ENCODE peak calls at places on chromosomes 13 and 19, in seven cellular contexts. A, S, K, H, O, L and P are unnamed samples.

GRCh38 chr19:57241181-57241580 is 749 bp downstream of the ZNF805 start:
- DNase-seq in A (peak), S (no peak), K (peak), H (peak), O (no peak), L (no peak), P (peak)

GRCh38 chr19:49408816-49409440 is 14.3 kb downstream of the PTH2 start:
- DNase-seq in A (no peak), S (no peak), K (no peak), H (peak), O (no peak), L (no peak), P (no peak)

GRCh38 chr13:48125794-48126228 is 30.9 kb upstream of the MED4 start:
- DNase-seq in A (peak), S (no peak), K (no peak), H (no peak), O (no peak), L (no peak), P (peak)

GRCh38 chr13:38372818-38373217 is 23.2 kb downstream of the UFM1 start:
- DNase-seq in A (no peak), S (no peak), K (no peak), H (no peak), O (no peak), L (no peak), P (no peak)

GRCh38 chr13:52995946-52996345 is 32.7 kb upstream of the OLFM4 start:
- DNase-seq in A (no peak), S (no peak), K (no peak), H (no peak), O (no peak), L (no peak), P (no peak)

GRCh38 chr13:75870397-75870801 is 234.3 kb downstream of the LMO7 start:
- DNase-seq in A (peak), S (peak), K (peak), H (peak), O (peak), L (no peak), P (peak)

GRCh38 chr13:36904219-36904618 is 15.8 kb downstream of the SMAD9 start:
- DNase-seq in A (no peak), S (no peak), K (no peak), H (no peak), O (no peak), L (no peak), P (no peak)

GRCh38 chr13:45048890-45049407 is 59.6 kb downstream of the GPALPP1 start:
- DNase-seq in A (no peak), S (peak), K (no peak), H (peak), O (peak), L (no peak), P (no peak)

GRCh38 chr13:59276436-59276835 is 887.3 kb downstream of the DIAPH3 start:
- DNase-seq in A (no peak), S (no peak), K (no peak), H (no peak), O (no peak), L (no peak), P (no peak)

GRCh38 chr19:30693179-30693578 is 321.0 kb downstream of the ZNF536 start:
- DNase-seq in A (no peak), S (no peak), K (no peak), H (no peak), O (no peak), L (no peak), P (no peak)

GRCh38 chr13:49643003-49643651 is 14.8 kb downstream of the ARL11 start:
- DNase-seq in A (no peak), S (no peak), K (no peak), H (peak), O (no peak), L (no peak), P (no peak)

GRCh38 chr13:59166174-59166573 is 997.6 kb downstream of the DIAPH3 start:
- DNase-seq in A (no peak), S (no peak), K (no peak), H (no peak), O (no peak), L (no peak), P (no peak)

GRCh38 chr19:8334458-8335342 is 8.4 kb downstream of the KANK3 start:
- DNase-seq in A (peak), S (peak), K (peak), H (no peak), O (peak), L (peak), P (peak)

GRCh38 chr19:41995959-41996797 is 2.1 kb upstream of the ATP1A3 start:
- DNase-seq in A (peak), S (no peak), K (peak), H (peak), O (peak), L (no peak), P (no peak)

GRCh38 chr19:55486043-55486970 is 1.3 kb downstream of the NAT14 start:
- DNase-seq in A (peak), S (no peak), K (no peak), H (no peak), O (no peak), L (no peak), P (no peak)

GRCh38 chr19:15072930-15073647 is 8.9 kb upstream of the OR1I1 start:
- DNase-seq in A (no peak), S (peak), K (peak), H (no peak), O (peak), L (no peak), P (peak)

GRCh38 chr19:2255982-2256685 is at the start of gene JSRP1:
- DNase-seq in A (no peak), S (no peak), K (peak), H (peak), O (no peak), L (no peak), P (no peak)

GRCh38 chr13:42047561-42048322 is 706 bp upstream of the DGKH start:
- DNase-seq in A (peak), S (peak), K (peak), H (peak), O (peak), L (peak), P (peak)

GRCh38 chr13:30364133-30364532 is 56.8 kb upstream of the KATNAL1 start:
- DNase-seq in A (peak), S (no peak), K (no peak), H (no peak), O (no peak), L (no peak), P (peak)

GRCh38 chr13:60326273-60326672 is 70.7 kb upstream of the TDRD3 start:
- DNase-seq in A (no peak), S (no peak), K (peak), H (no peak), O (no peak), L (no peak), P (no peak)

GRCh38 chr19:36837902-36838783 is at the start of gene ZNF790:
- DNase-seq in A (peak), S (peak), K (peak), H (no peak), O (peak), L (no peak), P (peak)

GRCh38 chr19:14554382-14554812 is 17.5 kb downstream of the NDUFB7 start:
- DNase-seq in A (no peak), S (peak), K (peak), H (no peak), O (no peak), L (no peak), P (peak)

GRCh38 chr13:40495620-40496001 is 170.8 kb downstream of the FOXO1 start:
- DNase-seq in A (no peak), S (peak), K (no peak), H (no peak), O (no peak), L (no peak), P (no peak)

GRCh38 chr13:51360489-51360888 is 21.0 kb downstream of the SERPINE3 start:
- DNase-seq in A (no peak), S (no peak), K (no peak), H (no peak), O (no peak), L (no peak), P (no peak)

GRCh38 chr13:19927117-19927734 is 31.3 kb upstream of the ZMYM2 start:
- DNase-seq in A (peak), S (peak), K (peak), H (peak), O (peak), L (peak), P (peak)

GRCh38 chr19:8489591-8490394 is 12.6 kb downstream of the PRAM1 start:
- DNase-seq in A (no peak), S (no peak), K (peak), H (no peak), O (no peak), L (no peak), P (no peak)

GRCh38 chr19:33660426-33661160 is 38.8 kb downstream of the CHST8 start:
- DNase-seq in A (no peak), S (no peak), K (peak), H (no peak), O (no peak), L (no peak), P (no peak)

GRCh38 chr19:51784109-51784785 is 10.7 kb upstream of the FPR3 start:
- DNase-seq in A (peak), S (no peak), K (no peak), H (no peak), O (no peak), L (no peak), P (no peak)

GRCh38 chr19:34220472-34221063 is 33.8 kb upstream of the GARRE1 start:
- DNase-seq in A (peak), S (peak), K (peak), H (peak), O (peak), L (peak), P (peak)

GRCh38 chr13:33490461-33491327 is 205.1 kb upstream of the STARD13 start:
- DNase-seq in A (peak), S (no peak), K (peak), H (no peak), O (peak), L (no peak), P (no peak)

GRCh38 chr13:44759222-44759721 is 183.1 kb upstream of the TSC22D1 start:
- DNase-seq in A (peak), S (no peak), K (no peak), H (no peak), O (peak), L (no peak), P (peak)

GRCh38 chr19:50046649-50047503 is 21.1 kb downstream of the ZNF473 start:
- DNase-seq in A (peak), S (peak), K (peak), H (peak), O (no peak), L (peak), P (no peak)

GRCh38 chr13:98905199-98905598 is 72.7 kb downstream of the DOCK9 start:
- DNase-seq in A (no peak), S (no peak), K (no peak), H (no peak), O (no peak), L (no peak), P (no peak)

GRCh38 chr19:41263042-41263849 is 926 bp upstream of the HNRNPUL1 start:
- DNase-seq in A (peak), S (peak), K (peak), H (peak), O (peak), L (no peak), P (peak)

GRCh38 chr13:95023405-95023804 is 277.8 kb downstream of the ABCC4 start:
- DNase-seq in A (no peak), S (peak), K (no peak), H (no peak), O (no peak), L (no peak), P (no peak)
- TF ChIP-seq EZH2phosphoT487 in A (no peak), S (no peak), K (no peak), H (no peak), O (no peak), L (no peak), P (no peak)

DNA sequence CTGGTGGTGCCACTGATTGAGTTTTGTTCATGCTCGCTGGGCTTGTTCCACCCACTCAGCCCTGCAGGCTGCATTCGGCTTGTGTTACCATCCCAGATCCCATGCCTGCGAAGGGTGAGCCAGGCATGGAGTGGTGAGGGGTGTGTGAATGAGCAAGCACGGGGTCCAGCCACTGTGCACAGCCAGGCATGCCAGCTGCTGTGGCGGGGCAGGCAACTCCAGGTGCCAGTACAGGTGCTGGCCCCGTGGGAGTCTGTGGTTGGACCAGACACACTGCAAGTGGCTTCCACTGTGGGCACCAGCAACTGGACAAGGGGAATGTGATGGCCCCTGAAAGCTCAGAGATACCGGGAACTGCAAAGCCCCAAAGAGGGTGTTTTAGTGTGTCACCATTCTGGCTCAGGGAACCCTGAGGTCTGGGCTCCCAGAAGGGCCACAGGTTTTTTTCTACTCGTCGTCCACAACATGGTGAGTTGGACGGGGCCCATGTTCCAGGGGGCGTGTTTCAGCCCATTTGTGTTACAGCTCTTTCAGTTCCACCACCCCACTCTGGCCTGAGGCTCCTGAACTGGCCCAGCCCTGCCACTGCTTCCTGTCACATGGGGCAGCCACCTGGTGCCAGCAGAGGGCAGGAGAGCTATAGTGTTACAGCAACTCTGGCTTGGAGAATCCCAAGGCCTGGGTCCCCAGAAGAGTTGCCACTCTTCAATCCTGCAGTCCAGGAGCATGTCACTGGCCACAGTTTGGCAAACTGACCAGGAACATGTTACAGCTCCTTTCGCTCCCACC is 217.0 kb upstream of the OBI1 start:
- DNase-seq in A (no peak), S (peak), K (peak), H (peak), O (peak), L (no peak), P (no peak)
- H3K27ac ChIP-seq in A (no peak), S (no peak), K (no peak), H (no peak), O (no peak), L (no peak), P (no peak)

DNA sequence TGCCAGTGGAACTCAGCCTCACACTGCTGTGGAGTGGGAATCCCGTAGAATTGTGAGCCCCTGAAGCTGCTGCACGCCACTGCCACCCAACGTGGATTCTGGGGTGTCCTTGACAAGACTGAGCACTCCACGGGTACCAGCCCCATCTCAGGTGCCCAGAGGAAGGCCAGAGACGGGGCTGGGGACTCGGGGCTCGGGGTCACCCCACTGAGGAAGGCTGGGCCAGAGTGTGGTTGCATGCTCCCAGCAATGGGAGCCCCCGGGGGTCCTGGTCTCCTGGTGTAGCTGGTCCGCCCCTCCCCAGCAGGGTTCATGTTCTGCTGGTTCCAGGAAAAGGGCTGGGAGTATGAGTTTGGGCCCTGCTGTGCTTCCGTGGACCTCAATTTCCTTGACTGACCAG is 15.2 kb downstream of the DAPK3 start:
- DNase-seq in A (no peak), S (no peak), K (no peak), H (no peak), O (no peak), L (no peak), P (no peak)
- TF ChIP-seq EZH2phosphoT487 in A (no peak), S (no peak), K (no peak), H (no peak), O (no peak), L (no peak), P (no peak)

DNA sequence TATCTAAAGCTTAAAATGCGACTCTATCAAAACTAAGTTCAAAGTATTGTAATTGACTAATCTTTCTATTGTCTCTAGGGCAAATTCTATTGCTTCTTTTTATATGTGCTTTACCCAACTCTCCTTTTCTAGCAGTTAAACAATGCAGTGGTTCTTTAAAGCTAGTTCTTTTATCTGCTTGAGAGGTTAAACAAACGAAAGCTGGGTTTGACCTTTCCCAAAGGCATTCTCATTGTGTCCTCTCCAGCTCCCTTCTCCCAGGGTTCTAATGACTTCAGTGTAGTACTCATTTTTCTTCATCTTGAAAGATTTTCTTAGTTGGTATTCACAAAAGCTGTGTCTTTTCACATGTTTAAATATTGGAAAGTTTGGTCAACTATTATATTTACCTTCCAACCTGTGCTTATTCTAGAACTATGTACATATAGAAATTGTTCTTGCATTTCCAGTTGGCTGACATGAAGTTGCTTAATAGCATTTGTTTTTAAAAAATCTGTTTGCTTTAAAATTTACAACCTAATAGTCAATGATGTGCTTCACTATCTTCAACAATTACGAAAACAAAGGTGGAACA is 1.5 kb downstream of the WASF3 start:
- DNase-seq in A (peak), S (no peak), K (peak), H (no peak), O (peak), L (no peak), P (peak)
- H3K27ac ChIP-seq in A (no peak), S (no peak), K (no peak), H (no peak), O (peak), L (no peak), P (peak)

DNA sequence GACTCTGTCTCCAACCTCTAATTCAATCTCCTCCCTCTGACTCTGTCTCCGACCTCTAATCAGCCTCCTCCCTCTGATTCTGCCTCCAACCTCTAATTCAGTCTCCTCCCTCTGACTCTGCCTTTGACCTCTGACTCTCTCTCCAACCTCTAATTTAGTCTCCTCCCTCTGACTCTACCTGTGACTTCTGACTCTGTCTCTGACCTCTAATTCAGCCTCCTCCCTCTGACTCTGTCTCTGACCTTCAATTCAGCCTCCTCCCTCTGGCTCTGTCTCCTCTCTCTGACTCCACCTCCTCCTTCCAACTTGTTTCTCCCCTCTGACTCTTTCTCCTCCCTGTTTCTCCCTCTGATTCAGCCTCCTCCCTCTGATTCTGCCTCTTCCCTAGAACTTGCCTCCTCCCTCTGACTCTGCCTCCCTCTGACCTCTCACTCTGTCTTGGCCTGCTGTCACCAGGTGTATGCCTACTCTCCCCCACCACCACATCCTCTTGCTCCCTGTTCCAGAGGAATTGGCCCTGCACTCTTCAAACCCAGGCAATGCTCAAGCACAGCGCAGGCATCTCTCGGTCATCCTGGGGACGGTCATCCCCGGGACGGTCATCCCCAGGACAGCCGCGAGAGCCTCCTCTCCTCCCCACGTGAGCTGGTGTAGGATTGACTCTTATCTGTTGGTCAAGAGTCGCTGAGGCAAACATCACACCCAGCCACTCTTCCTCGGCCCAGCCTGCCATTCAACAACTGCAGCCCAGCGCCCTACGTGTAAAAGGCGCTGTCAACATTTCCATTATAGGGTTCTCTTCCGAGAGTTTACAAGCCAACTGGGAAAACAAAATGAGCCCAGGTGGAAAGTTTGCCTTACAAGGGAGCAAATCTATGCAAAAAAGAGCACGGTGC is 60.2 kb downstream of the ZIC5 start:
- DNase-seq in A (no peak), S (no peak), K (peak), H (no peak), O (no peak), L (no peak), P (no peak)
- TF ChIP-seq EZH2phosphoT487 in A (no peak), S (no peak), K (no peak), H (no peak), O (no peak), L (no peak), P (no peak)

GRCh38 chr19:3370214-3370720 is 3.9 kb downstream of the NFIC start:
- DNase-seq in A (peak), S (no peak), K (peak), H (no peak), O (no peak), L (no peak), P (peak)
- H3K27ac ChIP-seq in A (peak), S (no peak), K (no peak), H (no peak), O (no peak), L (peak), P (peak)

GRCh38 chr13:112741185-112741755 is 51.4 kb downstream of the ATP11A start:
- DNase-seq in A (no peak), S (no peak), K (no peak), H (no peak), O (no peak), L (no peak), P (no peak)

GRCh38 chr13:112740502-112741131 is 50.8 kb downstream of the ATP11A start:
- DNase-seq in A (peak), S (no peak), K (no peak), H (no peak), O (no peak), L (no peak), P (peak)

GRCh38 chr13:112743451-112744305 is 53.8 kb downstream of the ATP11A start:
- DNase-seq in A (no peak), S (no peak), K (no peak), H (no peak), O (no peak), L (no peak), P (no peak)

GRCh38 chr13:112742583-112742982 is 52.7 kb downstream of the ATP11A start:
- DNase-seq in A (no peak), S (no peak), K (no peak), H (no peak), O (no peak), L (no peak), P (no peak)

GRCh38 chr13:112741835-112742570 is 52.2 kb downstream of the ATP11A start:
- DNase-seq in A (no peak), S (no peak), K (no peak), H (no peak), O (no peak), L (no peak), P (no peak)
- TF ChIP-seq EZH2phosphoT487 in A (no peak), S (no peak), K (no peak), H (no peak), O (no peak), L (no peak), P (no peak)

DNA sequence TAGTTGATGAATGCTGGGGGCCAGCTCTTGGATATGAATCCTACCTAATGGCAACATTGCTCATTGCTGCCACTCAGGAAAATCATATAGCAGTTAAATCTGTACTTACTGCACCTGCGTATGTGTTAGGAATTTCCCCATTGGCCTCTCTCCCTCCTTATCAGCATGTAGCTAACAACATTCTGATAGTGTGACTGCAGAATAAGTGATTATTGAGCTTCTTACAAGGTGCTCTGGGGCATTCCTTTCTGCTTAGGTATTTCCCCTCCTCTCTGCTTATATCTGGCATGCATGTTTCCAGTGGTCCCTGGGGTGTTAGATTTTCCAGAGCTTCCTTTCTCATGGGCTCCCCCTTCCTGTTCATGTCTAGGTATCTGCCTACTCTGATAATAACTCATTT is 414.1 kb upstream of the SLITRK1 start:
- DNase-seq in A (no peak), S (no peak), K (peak), H (no peak), O (no peak), L (no peak), P (peak)
- H3K27ac ChIP-seq in A (no peak), S (no peak), K (no peak), H (no peak), O (no peak), L (no peak), P (peak)